ENCODE peak calls at places on chromosomes 5 and 9, in four cellular contexts. C is GM12865, O is transverse colon, I is fibroblast of mammary gland. U is an unnamed sample.

GRCh38 chr5:55603947-55604346 is 69.2 kb upstream of the PLPP1 start:
- DNase-seq in C (no peak), O (no peak), I (peak; percentile 88), U (no peak)

GRCh38 chr9:90420714-90421513 is 221.7 kb downstream of the DIRAS2 start:
- DNase-seq in C (no peak), O (no peak), I (no peak), U (no peak)

GRCh38 chr5:140570488-140570887 is 5.9 kb downstream of the SLC35A4 start:
- DNase-seq in C (no peak), O (no peak), I (no peak), U (no peak)

GRCh38 chr5:124210106-124210918 is 536.1 kb downstream of the ZNF608 start:
- DNase-seq in C (no peak), O (no peak), I (no peak), U (no peak)

GRCh38 chr9:102273952-102274351 is 535.5 kb upstream of the GRIN3A start:
- DNase-seq in C (no peak), O (no peak), I (peak; percentile 54), U (no peak)

GRCh38 chr5:135208555-135209494 is 174.8 kb upstream of the PITX1 start:
- DNase-seq in C (no peak), O (peak; percentile 32), I (peak; percentile 95), U (peak; percentile 92)

GRCh38 chr5:140148508-140148907 is 22.8 kb downstream of the IGIP start:
- DNase-seq in C (no peak), O (no peak), I (peak; percentile 9), U (no peak)

GRCh38 chr9:91063471-91063870 is 261.9 kb downstream of the SYK start:
- DNase-seq in C (no peak), O (no peak), I (no peak), U (no peak)

GRCh38 chr5:15550502-15551115 is 50.6 kb downstream of the FBXL7 start:
- DNase-seq in C (no peak), O (no peak), I (peak; percentile 53), U (no peak)

DNA sequence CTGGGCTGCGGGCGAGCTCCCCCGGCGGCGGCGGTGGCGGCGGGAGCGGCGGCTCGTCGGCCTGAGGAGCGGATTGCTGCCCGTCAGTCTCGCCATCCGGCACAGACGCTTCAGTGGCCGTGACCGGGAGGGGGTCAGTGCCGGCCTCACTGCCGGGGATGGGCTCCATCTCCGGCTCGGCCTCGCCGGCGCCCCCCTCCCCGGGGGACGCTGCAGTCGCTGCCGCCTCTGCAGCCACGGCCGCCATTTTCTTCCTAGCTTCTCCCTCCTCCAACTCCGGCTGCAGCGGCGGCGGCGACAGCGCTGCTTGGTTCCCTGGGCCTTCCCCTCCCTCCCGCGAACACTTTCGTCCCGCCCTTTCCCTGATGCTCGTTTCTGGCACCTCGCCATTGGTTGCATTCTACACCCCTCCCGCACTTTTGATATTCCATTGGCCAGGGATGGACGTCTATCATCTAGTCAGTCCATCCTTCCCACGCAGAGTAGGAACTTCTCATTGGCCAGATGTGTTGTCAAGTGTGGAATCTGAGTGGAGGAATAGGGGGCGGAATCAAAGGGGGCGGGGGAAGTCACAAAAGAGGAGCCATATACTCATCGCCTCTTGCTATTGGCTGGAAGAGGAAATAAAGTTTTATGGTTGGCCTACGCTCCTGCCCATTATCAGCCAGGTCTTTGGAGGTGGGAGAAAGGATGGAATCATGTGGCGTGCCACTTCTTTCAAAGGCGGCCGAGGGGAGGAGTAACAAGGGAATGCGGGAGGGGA is at the start of gene PWWP2A:
- DNase-seq in C (peak; percentile 100), O (peak; percentile 99), I (peak; percentile 100), U (peak; percentile 100)
- TF ChIP-seq CTCF in C (peak; percentile 8), O (no peak), I (no peak), U (no peak)

DNA sequence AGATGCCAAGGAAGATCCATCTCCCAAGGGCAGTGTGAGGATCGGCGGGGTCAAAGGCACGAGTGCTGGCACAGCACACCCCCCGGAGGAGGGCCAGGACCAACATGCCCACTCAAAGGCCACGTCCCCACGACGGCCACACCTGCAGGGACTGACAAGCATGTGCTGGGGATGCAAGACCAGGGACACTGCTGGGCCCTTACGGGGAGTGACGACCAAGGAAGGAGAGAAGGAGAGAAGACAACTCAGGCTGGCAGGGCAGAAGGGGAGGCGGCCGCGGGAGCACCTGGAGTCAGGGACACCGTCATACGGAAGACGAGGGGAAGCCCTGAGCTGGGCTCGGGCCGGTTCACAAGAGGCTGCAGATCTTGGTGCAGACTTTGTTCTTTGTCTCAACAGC is 10.4 kb downstream of the QSOX2 start:
- DNase-seq in C (no peak), O (no peak), I (no peak), U (no peak)
- H3K4me3 ChIP-seq in C (no peak overlapping the region), O (no peak overlapping the region), I (no peak overlapping the region), U (no peak overlapping the region)

DNA sequence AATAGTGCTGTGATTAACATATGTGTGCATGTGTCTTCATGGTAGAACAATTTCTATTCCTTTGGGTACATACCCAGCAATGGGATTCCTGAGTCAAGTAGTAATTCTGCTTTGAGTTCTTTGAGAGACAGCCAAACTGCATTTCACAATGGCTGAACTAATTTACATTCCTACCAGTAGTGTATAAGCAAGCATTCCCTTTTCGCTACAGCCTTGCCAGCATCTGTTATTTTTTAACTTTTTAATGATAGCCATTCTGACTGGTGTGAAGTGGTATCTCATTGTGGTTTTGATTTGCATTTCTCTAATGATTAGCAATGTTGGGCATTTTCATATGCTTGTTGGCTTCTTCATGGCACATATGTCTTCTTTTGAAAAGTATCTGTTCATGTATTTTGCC is 308.5 kb downstream of the ARRDC3 start:
- DNase-seq in C (no peak), O (no peak), I (peak; percentile 94), U (no peak)
- TF ChIP-seq CTCF in C (no peak), O (peak; percentile 31), I (peak; percentile 45), U (no peak)

GRCh38 chr5:88834499-88834898 is 48.5 kb downstream of the MEF2C start:
- DNase-seq in C (no peak), O (no peak), I (no peak), U (no peak)
- H3K4me3 ChIP-seq in C (peak overlapping the region; percentile 38), O (no peak overlapping the region), I (no peak overlapping the region), U (no peak overlapping the region)

GRCh38 chr5:113508756-113509155 is 4.7 kb upstream of the YTHDC2 start:
- DNase-seq in C (no peak), O (no peak), I (peak; percentile 27), U (no peak)

GRCh38 chr5:113513384-113514262 is at the start of gene YTHDC2:
- DNase-seq in C (peak; percentile 89), O (peak; percentile 88), I (peak; percentile 85), U (peak; percentile 43)

GRCh38 chr5:113512341-113512740 is 1.2 kb upstream of the YTHDC2 start:
- DNase-seq in C (no peak), O (no peak), I (no peak), U (no peak)

GRCh38 chr5:113514263-113514590 is 733 bp downstream of the YTHDC2 start:
- DNase-seq in C (peak; percentile 17), O (no peak), I (no peak), U (no peak)

GRCh38 chr5:113510836-113511451 is 2.5 kb upstream of the YTHDC2 start:
- DNase-seq in C (peak; percentile 42), O (no peak), I (peak; percentile 70), U (no peak)
- TF ChIP-seq CTCF in C (peak; percentile 34), O (peak; percentile 44), I (peak; percentile 48), U (peak; percentile 6)

GRCh38 chr5:149421834-149422233 is 42.7 kb upstream of the IL17B start:
- DNase-seq in C (no peak), O (no peak), I (peak; percentile 79), U (no peak)

GRCh38 chr5:149420509-149421371 is 41.6 kb upstream of the IL17B start:
- DNase-seq in C (no peak), O (no peak), I (peak; percentile 96), U (peak; percentile 86)

GRCh38 chr5:149423287-149424268 is 44.5 kb upstream of the IL17B start:
- DNase-seq in C (no peak), O (no peak), I (no peak), U (no peak)

GRCh38 chr5:149421372-149421685 is 42.2 kb upstream of the IL17B start:
- DNase-seq in C (no peak), O (no peak), I (no peak), U (no peak)

DNA sequence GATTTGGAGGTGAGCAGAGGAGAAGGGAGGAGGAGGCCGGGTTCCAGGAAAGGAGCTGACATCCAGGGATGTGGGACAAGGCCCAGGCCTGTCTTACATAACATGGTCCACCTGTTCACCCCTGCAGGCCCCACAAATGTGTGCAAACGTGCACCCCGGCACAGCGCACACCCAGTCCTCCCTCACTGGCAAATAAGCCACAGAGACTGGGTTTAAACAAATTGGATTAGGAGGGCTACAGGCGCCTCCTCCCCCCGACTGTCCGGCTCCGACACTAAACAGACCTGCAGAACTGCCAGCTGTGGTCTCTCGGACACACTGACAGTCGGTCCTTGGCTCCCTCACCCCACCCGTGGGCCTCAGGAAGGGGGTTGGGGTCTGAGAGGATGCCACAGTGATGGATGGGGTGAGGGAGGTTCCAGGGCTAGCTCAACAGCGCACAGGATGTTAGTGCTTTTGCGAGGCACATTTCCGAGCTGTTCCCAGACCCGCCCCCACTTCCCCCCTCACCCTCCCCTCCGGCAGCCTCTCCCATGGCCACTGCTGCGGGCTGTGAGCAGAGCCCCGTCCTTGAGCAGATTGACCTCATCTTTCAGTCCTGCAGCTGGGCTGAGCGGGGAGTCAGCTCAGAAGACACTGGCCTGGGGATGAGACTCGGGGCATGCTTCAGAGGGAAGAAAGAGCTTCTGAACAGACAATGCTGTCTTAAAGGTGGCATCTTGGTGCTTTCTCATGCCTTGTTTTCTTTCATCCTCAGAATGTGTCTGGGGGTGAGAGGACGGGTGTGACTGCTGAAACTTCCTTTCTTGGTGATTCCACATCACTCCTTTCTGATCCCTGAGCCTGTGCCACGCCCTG is 43.6 kb upstream of the IL17B start:
- DNase-seq in C (no peak), O (peak; percentile 47), I (peak; percentile 75), U (no peak)
- H3K4me3 ChIP-seq in C (no peak overlapping the region), O (no peak overlapping the region), I (no peak overlapping the region), U (no peak overlapping the region)

DNA sequence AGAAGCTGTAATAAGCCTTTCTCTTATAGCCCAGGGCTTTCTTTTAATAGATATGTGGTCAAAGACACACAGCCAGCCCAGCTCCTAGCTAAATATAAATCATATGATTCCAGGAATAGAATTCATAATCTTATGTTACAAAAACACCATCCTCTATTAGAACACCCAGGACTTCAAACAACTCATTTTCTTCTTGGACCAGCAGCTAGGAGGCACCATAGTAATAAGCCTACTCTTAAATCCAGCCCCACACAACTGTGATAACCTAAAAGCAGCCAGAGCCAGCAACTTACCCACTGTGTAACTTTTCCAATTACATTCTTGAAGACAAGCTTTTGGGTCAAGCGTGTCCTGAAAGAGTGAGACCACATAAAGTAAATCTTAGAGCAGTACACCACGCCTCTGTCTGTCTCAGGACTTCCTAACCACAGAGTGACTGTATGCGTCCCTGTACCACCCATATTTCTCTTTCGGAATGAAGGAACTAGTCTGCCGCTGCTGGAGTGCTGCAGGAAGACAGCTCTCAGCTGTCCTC is 223.8 kb downstream of the TLE1 start:
- DNase-seq in C (peak; percentile 1), O (no peak), I (no peak), U (no peak)
- TF ChIP-seq CTCF in C (no peak), O (no peak), I (no peak), U (no peak)

GRCh38 chr9:124409410-124409809 is 5.8 kb downstream of the PSMB7 start:
- DNase-seq in C (no peak), O (no peak), I (no peak), U (no peak)
- H3K4me3 ChIP-seq in C (no peak overlapping the region), O (no peak overlapping the region), I (no peak overlapping the region), U (no peak overlapping the region)